ENCODE peak calls at places on chromosomes 4 and X, in four cellular contexts. W, M, O and C are unnamed samples.

GRCh38 chr4:54879576-54879975 is 221.8 kb downstream of the KIT start:
- DNase-seq in W (no peak), M (no peak), O (no peak), C (peak)

GRCh38 chrX:118346258-118347094 is 570 bp downstream of the WDR44 start:
- DNase-seq in W (no peak), M (peak), O (peak), C (peak)

GRCh38 chrX:134692990-134693389 is 34.7 kb upstream of the PLAC1 start:
- DNase-seq in W (no peak), M (no peak), O (peak), C (peak)

GRCh38 chr4:133759428-133759827 is 442.2 kb downstream of the PABPC4L start:
- DNase-seq in W (no peak), M (peak), O (peak), C (no peak)

GRCh38 chr4:68271851-68272756 is 26.6 kb upstream of the TMPRSS11B start:
- DNase-seq in W (no peak), M (peak), O (peak), C (peak)

GRCh38 chr4:186150926-186151325 is 40.4 kb upstream of the CYP4V2 start:
- DNase-seq in W (no peak), M (no peak), O (no peak), C (no peak)

GRCh38 chr4:176540814-176541213 is 221.0 kb downstream of the SPCS3 start:
- DNase-seq in W (no peak), M (no peak), O (no peak), C (no peak)

GRCh38 chr4:39528056-39528465 is 822 bp upstream of the UGDH start:
- DNase-seq in W (no peak), M (no peak), O (peak), C (peak)

GRCh38 chr4:86223472-86223871 is 136.4 kb downstream of the MAPK10 start:
- DNase-seq in W (peak), M (no peak), O (peak), C (peak)

GRCh38 chr4:145852256-145852839 is 86.3 kb downstream of the ZNF827 start:
- DNase-seq in W (no peak), M (no peak), O (no peak), C (no peak)

GRCh38 chrX:100350704-100351489 is 59.2 kb downstream of the PCDH19 start:
- DNase-seq in W (no peak), M (no peak), O (no peak), C (no peak)

GRCh38 chr4:38654273-38654672 is 9.7 kb upstream of the KLF3 start:
- DNase-seq in W (no peak), M (no peak), O (no peak), C (no peak)

GRCh38 chr4:87975466-87975865 is at the start of gene SPP1:
- DNase-seq in W (peak), M (peak), O (no peak), C (peak)

GRCh38 chr4:69044247-69044646 is 52.0 kb upstream of the UGT2B7 start:
- DNase-seq in W (no peak), M (no peak), O (no peak), C (no peak)

GRCh38 chrX:48676106-48676892 is 7.3 kb upstream of the WAS start:
- DNase-seq in W (peak), M (peak), O (peak), C (peak)

GRCh38 chr4:171954650-171955049 is 141.4 kb downstream of the GALNTL6 start:
- DNase-seq in W (no peak), M (no peak), O (no peak), C (peak)

GRCh38 chr4:89204624-89205023 is 93.3 kb downstream of the TIGD2 start:
- DNase-seq in W (no peak), M (no peak), O (no peak), C (no peak)

GRCh38 chr4:155026715-155027114 is 181.7 kb upstream of the NPY2R start:
- DNase-seq in W (no peak), M (no peak), O (no peak), C (no peak)

GRCh38 chr4:25089058-25089763 is 58.5 kb upstream of the LGI2 start:
- DNase-seq in W (no peak), M (no peak), O (no peak), C (no peak)
- H2BK12ac ChIP-seq in W (no peak), M (no peak), O (no peak), C (no peak)

GRCh38 chrX:30831082-30831481 is 58.0 kb downstream of the TAB3 start:
- DNase-seq in W (no peak), M (peak), O (no peak), C (no peak)
- H3K4me3 ChIP-seq in W (peak), M (no peak), O (no peak), C (no peak)

DNA sequence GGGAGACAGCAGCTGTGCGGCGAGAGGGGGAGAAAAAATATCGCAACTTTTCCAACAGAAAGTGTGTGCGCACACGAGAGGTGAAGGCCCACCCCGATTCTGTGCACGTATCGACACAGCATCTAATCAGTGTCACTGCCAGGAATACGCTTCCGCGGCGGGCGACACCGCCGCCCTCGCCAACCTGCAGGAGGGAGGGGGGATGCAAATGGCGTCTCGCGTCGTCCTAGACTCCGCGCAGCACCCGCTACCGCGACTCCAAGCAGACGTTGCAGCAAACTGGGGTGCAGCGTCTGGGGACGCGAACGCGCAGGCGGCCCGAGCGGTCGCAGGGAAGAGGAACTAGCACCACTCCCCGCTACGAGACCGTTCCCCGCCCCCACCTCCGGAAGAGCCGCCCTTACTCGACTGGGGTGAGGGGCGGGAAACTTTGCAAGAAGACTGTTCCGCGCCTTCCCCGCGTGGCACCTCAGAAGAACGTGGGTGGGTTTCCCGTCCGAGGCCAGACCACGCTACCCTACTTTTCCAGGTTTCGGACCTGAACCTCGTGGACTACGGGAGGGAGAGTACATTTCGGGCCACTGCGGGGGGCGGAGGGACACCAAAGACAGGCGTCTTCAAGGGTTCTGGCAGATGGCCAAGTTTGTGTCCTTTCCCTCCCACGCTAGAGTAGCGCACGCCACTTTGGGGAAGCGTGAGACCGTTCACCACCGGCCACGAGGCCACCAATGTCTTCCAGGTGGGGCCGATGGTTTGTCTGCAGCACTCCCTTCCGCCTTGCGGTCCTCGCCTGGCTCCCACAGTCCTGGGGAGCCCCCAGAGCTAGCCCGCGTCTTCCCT is 77.9 kb upstream of the BCOR start:
- DNase-seq in W (no peak), M (no peak), O (peak), C (peak)
- H2BK12ac ChIP-seq in W (peak), M (no peak), O (no peak), C (peak)

GRCh38 chr4:183204793-183205192 is 105.7 kb downstream of the WWC2 start:
- DNase-seq in W (no peak), M (no peak), O (no peak), C (no peak)

GRCh38 chr4:183201331-183201730 is 102.3 kb downstream of the WWC2 start:
- DNase-seq in W (no peak), M (no peak), O (peak), C (peak)

GRCh38 chr4:183205193-183205592 is 106.1 kb downstream of the WWC2 start:
- DNase-seq in W (no peak), M (no peak), O (no peak), C (no peak)

GRCh38 chr4:183197140-183197539 is 98.1 kb downstream of the WWC2 start:
- DNase-seq in W (no peak), M (no peak), O (no peak), C (no peak)

DNA sequence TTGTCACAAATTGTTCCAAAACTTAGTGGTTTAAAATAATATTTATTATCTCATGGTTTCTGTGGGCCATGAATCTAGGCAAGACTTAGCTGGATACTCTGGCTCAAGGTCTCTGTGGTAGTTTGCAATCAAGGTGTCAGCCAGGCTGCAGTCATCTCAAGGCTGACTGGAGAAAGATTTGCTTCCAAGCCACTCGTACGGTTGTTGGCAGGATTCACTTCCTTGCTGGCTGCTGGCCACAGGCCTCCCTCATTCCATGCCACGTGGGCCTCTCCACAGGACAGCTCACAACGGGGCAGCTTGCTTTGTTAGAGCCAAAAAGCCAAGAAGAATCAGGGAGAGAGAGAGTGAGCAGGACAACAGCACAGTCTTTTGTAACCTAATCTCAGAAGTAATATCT is 101.4 kb downstream of the WWC2 start:
- DNase-seq in W (no peak), M (no peak), O (peak), C (peak)
- H3K4me3 ChIP-seq in W (no peak), M (no peak), O (no peak), C (peak)

DNA sequence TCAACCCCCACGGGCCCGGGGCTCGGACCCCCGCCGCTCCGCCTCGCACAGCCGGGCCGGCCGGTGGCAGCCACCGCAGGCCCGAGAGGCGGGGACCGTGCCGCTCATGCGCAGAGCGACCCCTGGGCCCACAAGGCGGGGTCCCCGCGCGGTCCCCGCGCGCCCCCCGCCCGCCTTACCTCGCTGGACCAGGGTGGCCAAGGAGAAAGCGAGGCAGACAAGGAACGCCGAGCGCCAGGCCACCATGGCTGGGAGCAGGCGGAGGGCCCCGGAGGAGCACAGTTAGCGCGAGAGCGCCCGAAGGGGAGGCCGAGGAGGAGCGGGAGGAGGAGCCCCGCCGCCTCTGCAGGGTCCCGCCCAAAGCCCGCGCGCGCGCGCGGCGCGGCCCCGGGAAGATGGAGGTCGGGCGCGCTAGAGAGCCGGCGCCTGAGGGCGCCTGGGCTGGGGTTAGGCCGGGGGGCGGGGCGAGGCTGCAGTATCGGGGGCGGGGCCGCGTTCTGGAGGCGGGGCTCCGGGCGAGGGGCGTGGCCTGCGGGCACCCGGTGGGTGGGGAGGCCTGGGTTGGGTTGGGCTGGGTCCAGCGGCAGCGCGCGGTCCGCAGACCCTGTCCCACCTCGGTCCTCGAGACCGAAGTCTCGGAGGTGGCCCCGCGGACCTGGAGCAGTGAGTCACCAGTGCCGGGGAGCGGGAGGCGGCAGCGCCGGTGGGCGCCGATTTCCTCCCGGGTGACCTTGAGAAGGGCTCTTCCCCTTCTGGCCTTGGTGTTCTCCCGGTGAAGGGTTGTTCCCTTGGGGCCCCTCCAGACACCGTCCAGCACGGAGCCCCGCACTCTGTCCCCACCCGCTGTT is at the start of gene CD99L2:
- DNase-seq in W (peak), M (peak), O (peak), C (peak)
- H2BK12ac ChIP-seq in W (peak), M (no peak), O (no peak), C (no peak)

GRCh38 chrX:13254076-13254785 is 65.6 kb downstream of the ATXN3L start:
- DNase-seq in W (no peak), M (no peak), O (peak), C (peak)
- H3K4me3 ChIP-seq in W (no peak), M (no peak), O (no peak), C (no peak)

GRCh38 chrX:111680988-111681779 is at the start of gene ALG13:
- DNase-seq in W (peak), M (peak), O (peak), C (peak)
- H2BK12ac ChIP-seq in W (no peak), M (no peak), O (no peak), C (no peak)

DNA sequence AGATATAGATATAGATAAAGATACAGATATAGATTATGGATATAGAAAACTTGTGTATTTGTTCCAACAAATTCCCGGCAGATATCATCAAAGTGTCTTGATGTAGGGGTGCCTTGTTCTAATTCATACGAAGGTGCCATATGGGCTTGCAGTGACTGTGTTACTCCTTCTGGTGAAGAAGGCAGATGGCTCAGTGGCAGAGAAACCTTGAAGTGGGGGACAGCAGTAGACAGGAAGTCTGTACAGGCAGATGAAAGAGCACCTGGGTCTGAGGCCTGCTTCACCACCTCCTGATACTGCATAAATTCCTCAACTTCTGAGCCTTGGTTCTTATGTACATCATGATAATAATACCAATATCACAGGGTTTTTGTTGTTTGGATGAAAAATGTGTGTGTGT is 179.5 kb upstream of the GATB start:
- DNase-seq in W (no peak), M (no peak), O (no peak), C (no peak)
- H3K4me3 ChIP-seq in W (no peak), M (no peak), O (no peak), C (no peak)

GRCh38 chrX:51851507-51852085 is 41.8 kb upstream of the MAGED1 start:
- DNase-seq in W (no peak), M (no peak), O (peak), C (no peak)

GRCh38 chrX:51855698-51856097 is 37.7 kb upstream of the MAGED1 start:
- DNase-seq in W (no peak), M (no peak), O (no peak), C (no peak)

GRCh38 chrX:51853251-51853650 is 40.2 kb upstream of the MAGED1 start:
- DNase-seq in W (no peak), M (peak), O (no peak), C (no peak)

GRCh38 chrX:51852621-51853020 is 40.8 kb upstream of the MAGED1 start:
- DNase-seq in W (no peak), M (no peak), O (no peak), C (no peak)

DNA sequence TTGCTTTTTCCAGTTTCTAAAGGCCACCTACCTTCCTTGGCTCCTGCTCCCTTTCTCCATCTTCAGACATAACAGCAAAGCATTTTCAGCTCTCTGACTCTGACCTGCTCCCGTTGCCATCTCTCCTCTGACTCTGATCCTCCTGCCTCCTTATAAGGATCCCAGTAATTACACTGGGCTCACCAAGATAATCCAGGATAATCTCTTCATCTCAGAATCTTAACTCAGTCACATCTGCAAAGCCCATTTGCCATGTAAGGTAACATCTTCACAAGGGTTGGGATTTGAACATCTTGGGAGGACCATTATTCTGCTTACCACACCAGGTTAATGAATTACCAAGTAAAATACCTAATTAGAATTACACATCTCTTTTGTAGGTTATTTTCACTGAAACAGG is 41.3 kb upstream of the MAGED1 start:
- DNase-seq in W (no peak), M (no peak), O (no peak), C (no peak)
- H2BK12ac ChIP-seq in W (peak), M (no peak), O (no peak), C (no peak)